ENCODE peak calls at places on chromosome 14, in ten cellular contexts. One of them, this sample, is unnamed.

GRCh38 chr14:86625637-86626036 is 1095.7 kb downstream of the FLRT2 start:
- DNase-seq in stimulated activated CD4-positive, alpha-beta T cell treated with anti-CD3 and anti-CD28 coated beads, Interleukin-1b, Interleukin-23, amount 100 ng/mL, for 1 hour: no peak
- DNase-seq in skeletal muscle cell: no peak
- DNase-seq in AG10803: no peak
- DNase-seq in HFFc6: peak
- DNase-seq in effector memory CD4-positive, alpha-beta T cell: no peak
- DNase-seq in DMS 273 treated with DMSO at 0.1 percent for 48 hours: no peak
- DNase-seq in left colon: no peak
- DNase-seq in mucosa of descending colon: no peak
- DNase-seq in GM19239: no peak
- DNase-seq in this sample: no peak

GRCh38 chr14:21047378-21047781 is 5.2 kb downstream of the RNASE7 start:
- DNase-seq in skeletal muscle cell: no peak
- DNase-seq in stimulated activated CD4-positive, alpha-beta T cell treated with anti-CD3 and anti-CD28 coated beads, Interleukin-1b, Interleukin-23, amount 100 ng/mL, for 1 hour: no peak
- DNase-seq in DMS 273 treated with DMSO at 0.1 percent for 48 hours: no peak
- DNase-seq in AG10803: peak
- DNase-seq in HFFc6: peak
- DNase-seq in effector memory CD4-positive, alpha-beta T cell: no peak
- DNase-seq in GM19239: no peak
- DNase-seq in mucosa of descending colon: no peak
- DNase-seq in left colon: no peak
- DNase-seq in this sample: no peak

GRCh38 chr14:50354527-50354926 is 42.2 kb downstream of the CDKL1 start:
- DNase-seq in skeletal muscle cell: no peak
- DNase-seq in DMS 273 treated with DMSO at 0.1 percent for 48 hours: no peak
- DNase-seq in AG10803: no peak
- DNase-seq in left colon: no peak
- DNase-seq in GM19239: no peak
- DNase-seq in effector memory CD4-positive, alpha-beta T cell: no peak
- DNase-seq in mucosa of descending colon: no peak
- DNase-seq in stimulated activated CD4-positive, alpha-beta T cell treated with anti-CD3 and anti-CD28 coated beads, Interleukin-1b, Interleukin-23, amount 100 ng/mL, for 1 hour: no peak
- DNase-seq in HFFc6: no peak
- DNase-seq in this sample: no peak

GRCh38 chr14:98756749-98757148 is 515.2 kb downstream of the BCL11B start:
- DNase-seq in effector memory CD4-positive, alpha-beta T cell: no peak
- DNase-seq in DMS 273 treated with DMSO at 0.1 percent for 48 hours: no peak
- DNase-seq in HFFc6: no peak
- DNase-seq in AG10803: no peak
- DNase-seq in left colon: no peak
- DNase-seq in skeletal muscle cell: no peak
- DNase-seq in GM19239: no peak
- DNase-seq in mucosa of descending colon: no peak
- DNase-seq in stimulated activated CD4-positive, alpha-beta T cell treated with anti-CD3 and anti-CD28 coated beads, Interleukin-1b, Interleukin-23, amount 100 ng/mL, for 1 hour: no peak
- DNase-seq in this sample: no peak

GRCh38 chr14:43116341-43116740 is 1390.7 kb downstream of the FSCB start:
- DNase-seq in GM19239: no peak
- DNase-seq in mucosa of descending colon: no peak
- DNase-seq in AG10803: no peak
- DNase-seq in stimulated activated CD4-positive, alpha-beta T cell treated with anti-CD3 and anti-CD28 coated beads, Interleukin-1b, Interleukin-23, amount 100 ng/mL, for 1 hour: no peak
- DNase-seq in left colon: no peak
- DNase-seq in DMS 273 treated with DMSO at 0.1 percent for 48 hours: no peak
- DNase-seq in effector memory CD4-positive, alpha-beta T cell: no peak
- DNase-seq in HFFc6: no peak
- DNase-seq in skeletal muscle cell: no peak
- DNase-seq in this sample: peak

GRCh38 chr14:88346048-88346639 is 23.1 kb upstream of the KCNK10 start:
- DNase-seq in mucosa of descending colon: no peak
- DNase-seq in stimulated activated CD4-positive, alpha-beta T cell treated with anti-CD3 and anti-CD28 coated beads, Interleukin-1b, Interleukin-23, amount 100 ng/mL, for 1 hour: no peak
- DNase-seq in skeletal muscle cell: no peak
- DNase-seq in AG10803: no peak
- DNase-seq in HFFc6: peak
- DNase-seq in effector memory CD4-positive, alpha-beta T cell: no peak
- DNase-seq in GM19239: no peak
- DNase-seq in DMS 273 treated with DMSO at 0.1 percent for 48 hours: no peak
- DNase-seq in left colon: no peak
- DNase-seq in this sample: no peak

GRCh38 chr14:86296173-86296572 is 766.2 kb downstream of the FLRT2 start:
- DNase-seq in AG10803: no peak
- DNase-seq in mucosa of descending colon: no peak
- DNase-seq in HFFc6: peak
- DNase-seq in GM19239: no peak
- DNase-seq in skeletal muscle cell: peak
- DNase-seq in stimulated activated CD4-positive, alpha-beta T cell treated with anti-CD3 and anti-CD28 coated beads, Interleukin-1b, Interleukin-23, amount 100 ng/mL, for 1 hour: no peak
- DNase-seq in effector memory CD4-positive, alpha-beta T cell: no peak
- DNase-seq in left colon: no peak
- DNase-seq in DMS 273 treated with DMSO at 0.1 percent for 48 hours: peak
- DNase-seq in this sample: peak

GRCh38 chr14:64993263-64993662 is 6.6 kb downstream of the FNTB start:
- DNase-seq in stimulated activated CD4-positive, alpha-beta T cell treated with anti-CD3 and anti-CD28 coated beads, Interleukin-1b, Interleukin-23, amount 100 ng/mL, for 1 hour: no peak
- DNase-seq in skeletal muscle cell: no peak
- DNase-seq in mucosa of descending colon: no peak
- DNase-seq in left colon: no peak
- DNase-seq in GM19239: no peak
- DNase-seq in AG10803: no peak
- DNase-seq in HFFc6: no peak
- DNase-seq in DMS 273 treated with DMSO at 0.1 percent for 48 hours: no peak
- DNase-seq in effector memory CD4-positive, alpha-beta T cell: no peak
- DNase-seq in this sample: no peak

GRCh38 chr14:103544627-103545218 is 15.7 kb downstream of the TRMT61A start:
- DNase-seq in DMS 273 treated with DMSO at 0.1 percent for 48 hours: no peak
- DNase-seq in stimulated activated CD4-positive, alpha-beta T cell treated with anti-CD3 and anti-CD28 coated beads, Interleukin-1b, Interleukin-23, amount 100 ng/mL, for 1 hour: no peak
- DNase-seq in AG10803: no peak
- DNase-seq in GM19239: no peak
- DNase-seq in left colon: peak
- DNase-seq in effector memory CD4-positive, alpha-beta T cell: no peak
- DNase-seq in HFFc6: no peak
- DNase-seq in skeletal muscle cell: no peak
- DNase-seq in mucosa of descending colon: no peak
- DNase-seq in this sample: no peak

GRCh38 chr14:105890474-105891220 is 364.3 kb downstream of the TMEM121 start:
- DNase-seq in HFFc6: no peak
- DNase-seq in GM19239: no peak
- DNase-seq in stimulated activated CD4-positive, alpha-beta T cell treated with anti-CD3 and anti-CD28 coated beads, Interleukin-1b, Interleukin-23, amount 100 ng/mL, for 1 hour: no peak
- DNase-seq in effector memory CD4-positive, alpha-beta T cell: no peak
- DNase-seq in skeletal muscle cell: no peak
- DNase-seq in AG10803: no peak
- DNase-seq in left colon: no peak
- DNase-seq in mucosa of descending colon: peak
- DNase-seq in DMS 273 treated with DMSO at 0.1 percent for 48 hours: no peak
- DNase-seq in this sample: no peak

GRCh38 chr14:69658664-69659261 is 47.4 kb downstream of the SUSD6 start:
- DNase-seq in skeletal muscle cell: no peak
- DNase-seq in stimulated activated CD4-positive, alpha-beta T cell treated with anti-CD3 and anti-CD28 coated beads, Interleukin-1b, Interleukin-23, amount 100 ng/mL, for 1 hour: no peak
- DNase-seq in left colon: no peak
- DNase-seq in AG10803: no peak
- DNase-seq in effector memory CD4-positive, alpha-beta T cell: no peak
- DNase-seq in DMS 273 treated with DMSO at 0.1 percent for 48 hours: no peak
- DNase-seq in mucosa of descending colon: no peak
- DNase-seq in GM19239: no peak
- DNase-seq in HFFc6: no peak
- DNase-seq in this sample: no peak

GRCh38 chr14:96673706-96674105 is 123.5 kb upstream of the VRK1 start:
- DNase-seq in GM19239: no peak
- DNase-seq in mucosa of descending colon: no peak
- DNase-seq in HFFc6: no peak
- DNase-seq in stimulated activated CD4-positive, alpha-beta T cell treated with anti-CD3 and anti-CD28 coated beads, Interleukin-1b, Interleukin-23, amount 100 ng/mL, for 1 hour: no peak
- DNase-seq in DMS 273 treated with DMSO at 0.1 percent for 48 hours: no peak
- DNase-seq in effector memory CD4-positive, alpha-beta T cell: no peak
- DNase-seq in left colon: no peak
- DNase-seq in AG10803: no peak
- DNase-seq in skeletal muscle cell: no peak
- DNase-seq in this sample: no peak

GRCh38 chr14:103838117-103838516 is 9.3 kb downstream of the PPP1R13B start:
- DNase-seq in skeletal muscle cell: no peak
- DNase-seq in effector memory CD4-positive, alpha-beta T cell: no peak
- DNase-seq in AG10803: no peak
- DNase-seq in GM19239: no peak
- DNase-seq in mucosa of descending colon: no peak
- DNase-seq in left colon: no peak
- DNase-seq in stimulated activated CD4-positive, alpha-beta T cell treated with anti-CD3 and anti-CD28 coated beads, Interleukin-1b, Interleukin-23, amount 100 ng/mL, for 1 hour: no peak
- DNase-seq in HFFc6: no peak
- DNase-seq in DMS 273 treated with DMSO at 0.1 percent for 48 hours: no peak
- DNase-seq in this sample: no peak

GRCh38 chr14:55201219-55202096 is 10.1 kb upstream of the DLGAP5 start:
- DNase-seq in AG10803: no peak
- DNase-seq in stimulated activated CD4-positive, alpha-beta T cell treated with anti-CD3 and anti-CD28 coated beads, Interleukin-1b, Interleukin-23, amount 100 ng/mL, for 1 hour: no peak
- DNase-seq in GM19239: no peak
- DNase-seq in DMS 273 treated with DMSO at 0.1 percent for 48 hours: no peak
- DNase-seq in skeletal muscle cell: no peak
- DNase-seq in HFFc6: no peak
- DNase-seq in effector memory CD4-positive, alpha-beta T cell: no peak
- DNase-seq in left colon: peak
- DNase-seq in mucosa of descending colon: no peak
- DNase-seq in this sample: peak

GRCh38 chr14:88269816-88270416 is 53.2 kb downstream of the KCNK10 start:
- DNase-seq in DMS 273 treated with DMSO at 0.1 percent for 48 hours: no peak
- DNase-seq in HFFc6: no peak
- DNase-seq in GM19239: no peak
- DNase-seq in stimulated activated CD4-positive, alpha-beta T cell treated with anti-CD3 and anti-CD28 coated beads, Interleukin-1b, Interleukin-23, amount 100 ng/mL, for 1 hour: no peak
- DNase-seq in left colon: peak
- DNase-seq in AG10803: no peak
- DNase-seq in mucosa of descending colon: peak
- DNase-seq in effector memory CD4-positive, alpha-beta T cell: no peak
- DNase-seq in skeletal muscle cell: no peak
- DNase-seq in this sample: no peak

GRCh38 chr14:92922883-92923743 is at the start of gene CHGA:
- DNase-seq in DMS 273 treated with DMSO at 0.1 percent for 48 hours: no peak
- DNase-seq in left colon: peak
- DNase-seq in AG10803: peak
- DNase-seq in GM19239: peak
- DNase-seq in HFFc6: no peak
- DNase-seq in skeletal muscle cell: no peak
- DNase-seq in stimulated activated CD4-positive, alpha-beta T cell treated with anti-CD3 and anti-CD28 coated beads, Interleukin-1b, Interleukin-23, amount 100 ng/mL, for 1 hour: no peak
- DNase-seq in mucosa of descending colon: no peak
- DNase-seq in effector memory CD4-positive, alpha-beta T cell: peak
- DNase-seq in this sample: peak

GRCh38 chr14:97592341-97592980 is 795.3 kb downstream of the VRK1 start:
- DNase-seq in mucosa of descending colon: no peak
- DNase-seq in stimulated activated CD4-positive, alpha-beta T cell treated with anti-CD3 and anti-CD28 coated beads, Interleukin-1b, Interleukin-23, amount 100 ng/mL, for 1 hour: no peak
- DNase-seq in skeletal muscle cell: no peak
- DNase-seq in GM19239: no peak
- DNase-seq in AG10803: no peak
- DNase-seq in left colon: no peak
- DNase-seq in HFFc6: no peak
- DNase-seq in effector memory CD4-positive, alpha-beta T cell: no peak
- DNase-seq in DMS 273 treated with DMSO at 0.1 percent for 48 hours: no peak
- DNase-seq in this sample: no peak

GRCh38 chr14:34254596-34254995 is 207.4 kb downstream of the SPTSSA start:
- DNase-seq in left colon: peak
- DNase-seq in effector memory CD4-positive, alpha-beta T cell: no peak
- DNase-seq in HFFc6: no peak
- DNase-seq in stimulated activated CD4-positive, alpha-beta T cell treated with anti-CD3 and anti-CD28 coated beads, Interleukin-1b, Interleukin-23, amount 100 ng/mL, for 1 hour: no peak
- DNase-seq in skeletal muscle cell: no peak
- DNase-seq in mucosa of descending colon: no peak
- DNase-seq in AG10803: no peak
- DNase-seq in DMS 273 treated with DMSO at 0.1 percent for 48 hours: no peak
- DNase-seq in GM19239: no peak
- DNase-seq in this sample: peak

GRCh38 chr14:93986972-93987371 is 10.1 kb upstream of the CCDC197 start:
- DNase-seq in HFFc6: no peak
- DNase-seq in left colon: no peak
- DNase-seq in AG10803: no peak
- DNase-seq in skeletal muscle cell: no peak
- DNase-seq in mucosa of descending colon: no peak
- DNase-seq in GM19239: no peak
- DNase-seq in stimulated activated CD4-positive, alpha-beta T cell treated with anti-CD3 and anti-CD28 coated beads, Interleukin-1b, Interleukin-23, amount 100 ng/mL, for 1 hour: no peak
- DNase-seq in effector memory CD4-positive, alpha-beta T cell: no peak
- DNase-seq in DMS 273 treated with DMSO at 0.1 percent for 48 hours: no peak
- DNase-seq in this sample: peak

GRCh38 chr14:54565236-54566151 is 1.4 kb upstream of the SAMD4A start:
- DNase-seq in skeletal muscle cell: no peak
- DNase-seq in DMS 273 treated with DMSO at 0.1 percent for 48 hours: peak
- DNase-seq in stimulated activated CD4-positive, alpha-beta T cell treated with anti-CD3 and anti-CD28 coated beads, Interleukin-1b, Interleukin-23, amount 100 ng/mL, for 1 hour: peak
- DNase-seq in left colon: peak
- DNase-seq in mucosa of descending colon: peak
- DNase-seq in effector memory CD4-positive, alpha-beta T cell: peak
- DNase-seq in GM19239: peak
- DNase-seq in HFFc6: peak
- DNase-seq in AG10803: peak
- DNase-seq in this sample: peak

GRCh38 chr14:70448633-70449032 is 3.3 kb upstream of the ADAM21 start:
- DNase-seq in HFFc6: peak
- DNase-seq in mucosa of descending colon: no peak
- DNase-seq in DMS 273 treated with DMSO at 0.1 percent for 48 hours: peak
- DNase-seq in skeletal muscle cell: peak
- DNase-seq in left colon: no peak
- DNase-seq in AG10803: peak
- DNase-seq in GM19239: no peak
- DNase-seq in stimulated activated CD4-positive, alpha-beta T cell treated with anti-CD3 and anti-CD28 coated beads, Interleukin-1b, Interleukin-23, amount 100 ng/mL, for 1 hour: no peak
- DNase-seq in effector memory CD4-positive, alpha-beta T cell: no peak
- DNase-seq in this sample: peak

GRCh38 chr14:65941091-65941490 is 528.6 kb downstream of the FUT8 start:
- DNase-seq in mucosa of descending colon: no peak
- DNase-seq in effector memory CD4-positive, alpha-beta T cell: no peak
- DNase-seq in GM19239: no peak
- DNase-seq in skeletal muscle cell: no peak
- DNase-seq in left colon: no peak
- DNase-seq in HFFc6: no peak
- DNase-seq in stimulated activated CD4-positive, alpha-beta T cell treated with anti-CD3 and anti-CD28 coated beads, Interleukin-1b, Interleukin-23, amount 100 ng/mL, for 1 hour: no peak
- DNase-seq in AG10803: no peak
- DNase-seq in DMS 273 treated with DMSO at 0.1 percent for 48 hours: no peak
- DNase-seq in this sample: no peak

GRCh38 chr14:61438860-61439765 is 117.7 kb downstream of the PRKCH start:
- DNase-seq in HFFc6: peak
- DNase-seq in stimulated activated CD4-positive, alpha-beta T cell treated with anti-CD3 and anti-CD28 coated beads, Interleukin-1b, Interleukin-23, amount 100 ng/mL, for 1 hour: no peak
- DNase-seq in effector memory CD4-positive, alpha-beta T cell: no peak
- DNase-seq in left colon: peak
- DNase-seq in mucosa of descending colon: no peak
- DNase-seq in AG10803: peak
- DNase-seq in GM19239: peak
- DNase-seq in skeletal muscle cell: no peak
- DNase-seq in DMS 273 treated with DMSO at 0.1 percent for 48 hours: no peak
- DNase-seq in this sample: peak

GRCh38 chr14:30798516-30798915 is 75.8 kb upstream of the COCH start:
- DNase-seq in mucosa of descending colon: no peak
- DNase-seq in stimulated activated CD4-positive, alpha-beta T cell treated with anti-CD3 and anti-CD28 coated beads, Interleukin-1b, Interleukin-23, amount 100 ng/mL, for 1 hour: no peak
- DNase-seq in skeletal muscle cell: no peak
- DNase-seq in AG10803: no peak
- DNase-seq in left colon: no peak
- DNase-seq in GM19239: no peak
- DNase-seq in DMS 273 treated with DMSO at 0.1 percent for 48 hours: no peak
- DNase-seq in effector memory CD4-positive, alpha-beta T cell: no peak
- DNase-seq in HFFc6: no peak
- DNase-seq in this sample: no peak

GRCh38 chr14:95195031-95195430 is 37.7 kb upstream of the DICER1 start:
- DNase-seq in DMS 273 treated with DMSO at 0.1 percent for 48 hours: no peak
- DNase-seq in skeletal muscle cell: no peak
- DNase-seq in left colon: no peak
- DNase-seq in effector memory CD4-positive, alpha-beta T cell: no peak
- DNase-seq in AG10803: no peak
- DNase-seq in HFFc6: no peak
- DNase-seq in mucosa of descending colon: no peak
- DNase-seq in stimulated activated CD4-positive, alpha-beta T cell treated with anti-CD3 and anti-CD28 coated beads, Interleukin-1b, Interleukin-23, amount 100 ng/mL, for 1 hour: no peak
- DNase-seq in GM19239: no peak
- DNase-seq in this sample: no peak

GRCh38 chr14:28303248-28303647 is 463.3 kb upstream of the FOXG1 start:
- DNase-seq in left colon: no peak
- DNase-seq in stimulated activated CD4-positive, alpha-beta T cell treated with anti-CD3 and anti-CD28 coated beads, Interleukin-1b, Interleukin-23, amount 100 ng/mL, for 1 hour: no peak
- DNase-seq in skeletal muscle cell: peak
- DNase-seq in mucosa of descending colon: no peak
- DNase-seq in HFFc6: no peak
- DNase-seq in AG10803: no peak
- DNase-seq in GM19239: no peak
- DNase-seq in effector memory CD4-positive, alpha-beta T cell: no peak
- DNase-seq in DMS 273 treated with DMSO at 0.1 percent for 48 hours: no peak
- DNase-seq in this sample: no peak

GRCh38 chr14:67554341-67554740 is 21.3 kb downstream of the PLEKHH1 start:
- DNase-seq in stimulated activated CD4-positive, alpha-beta T cell treated with anti-CD3 and anti-CD28 coated beads, Interleukin-1b, Interleukin-23, amount 100 ng/mL, for 1 hour: no peak
- DNase-seq in AG10803: no peak
- DNase-seq in mucosa of descending colon: no peak
- DNase-seq in HFFc6: no peak
- DNase-seq in GM19239: no peak
- DNase-seq in DMS 273 treated with DMSO at 0.1 percent for 48 hours: no peak
- DNase-seq in left colon: no peak
- DNase-seq in skeletal muscle cell: no peak
- DNase-seq in effector memory CD4-positive, alpha-beta T cell: no peak
- DNase-seq in this sample: no peak

GRCh38 chr14:48890333-48890732 is 695.8 kb downstream of the RPS29 start:
- DNase-seq in skeletal muscle cell: peak
- DNase-seq in left colon: no peak
- DNase-seq in HFFc6: no peak
- DNase-seq in AG10803: no peak
- DNase-seq in mucosa of descending colon: no peak
- DNase-seq in GM19239: no peak
- DNase-seq in effector memory CD4-positive, alpha-beta T cell: no peak
- DNase-seq in DMS 273 treated with DMSO at 0.1 percent for 48 hours: no peak
- DNase-seq in stimulated activated CD4-positive, alpha-beta T cell treated with anti-CD3 and anti-CD28 coated beads, Interleukin-1b, Interleukin-23, amount 100 ng/mL, for 1 hour: no peak
- DNase-seq in this sample: no peak

This sample was measured in left kidney.